ENCODE peak calls at places on chromosomes 11 and 22, in eight cellular contexts. Q, B, K, M, P, O, U and S are unnamed samples.

GRCh38 chr11:111737180-111737876 is 28.9 kb downstream of the PPP2R1B start:
- DNase-seq in K (no peak), Q (no peak), M (no peak), P (no peak), U (no peak), O (no peak), B (no peak), S (no peak)

GRCh38 chr22:40668611-40669390 is 10.5 kb upstream of the MCHR1 start:
- DNase-seq in K (no peak), U (no peak), M (no peak), B (no peak), O (no peak), P (peak; percentile 72), Q (no peak), S (peak; percentile 95)

GRCh38 chr11:123601136-123601535 is 53.3 kb downstream of the SCN3B start:
- DNase-seq in K (no peak), M (no peak), Q (no peak), P (peak; percentile 61), B (no peak), U (no peak), O (no peak), S (peak; percentile 50)

GRCh38 chr11:35750981-35751663 is 88.5 kb downstream of the TRIM44 start:
- DNase-seq in P (peak; percentile 25), Q (no peak), B (peak; percentile 36), U (peak; percentile 71), O (no peak), M (no peak), K (no peak), S (no peak)

GRCh38 chr11:44427432-44427831 is 117.5 kb upstream of the ALX4 start:
- DNase-seq in Q (no peak), O (no peak), P (no peak), U (no peak), B (no peak), K (no peak), M (peak; percentile 77), S (no peak)

GRCh38 chr22:17235149-17235655 is 16.0 kb upstream of the ADA2 start:
- DNase-seq in P (no peak), K (no peak), Q (no peak), B (no peak), O (no peak), U (no peak), M (peak; percentile 58), S (no peak)

GRCh38 chr11:61752925-61753551 is 602 bp downstream of the MYRF start:
- DNase-seq in U (no peak), B (no peak), P (no peak), K (no peak), M (no peak), O (no peak), Q (no peak), S (no peak)

GRCh38 chr11:114615448-114616361 is 20.1 kb upstream of the NXPE4 start:
- DNase-seq in U (no peak), M (no peak), K (no peak), O (no peak), P (no peak), B (no peak), Q (no peak), S (no peak)

GRCh38 chr11:8788616-8789015 is 106.0 kb downstream of the RPL27A start:
- DNase-seq in P (no peak), K (no peak), U (no peak), Q (no peak), B (no peak), O (no peak), M (no peak), S (no peak)

GRCh38 chr22:37701121-37701786 is 4.4 kb downstream of the TRIOBP start:
- DNase-seq in M (no peak), U (no peak), K (no peak), P (peak; percentile 22), O (no peak), Q (no peak), B (no peak), S (peak; percentile 27)

GRCh38 chr11:59813364-59813763 is 2.8 kb upstream of the MRPL16 start:
- DNase-seq in U (no peak), K (no peak), P (no peak), O (no peak), M (no peak), Q (no peak), B (no peak), S (no peak)

GRCh38 chr11:73184953-73185671 is 33.0 kb upstream of the P2RY2 start:
- DNase-seq in Q (peak; percentile 59), O (peak; percentile 51), U (peak; percentile 38), M (peak; percentile 84), K (peak; percentile 25), P (peak; percentile 76), B (peak; percentile 79), S (peak; percentile 39)

GRCh38 chr11:68150029-68150428 is 28.8 kb upstream of the CHKA start:
- DNase-seq in O (no peak), U (no peak), B (peak; percentile 70), K (no peak), Q (no peak), M (no peak), P (peak; percentile 74), S (peak; percentile 48)

GRCh38 chr11:62054484-62055121 is 69.2 kb upstream of the INCENP start:
- DNase-seq in P (peak; percentile 61), K (peak; percentile 21), O (no peak), M (no peak), B (peak; percentile 69), Q (no peak), U (peak; percentile 42), S (peak; percentile 45)

GRCh38 chr22:38173156-38173906 is 8.3 kb downstream of the PLA2G6 start:
- DNase-seq in U (no peak), Q (no peak), M (no peak), P (no peak), O (no peak), B (no peak), K (no peak), S (no peak)

GRCh38 chr11:120182790-120183491 is 27.9 kb upstream of the OAF start:
- DNase-seq in B (peak; percentile 51), Q (no peak), P (peak; percentile 45), O (no peak), M (peak; percentile 71), U (peak; percentile 28), K (no peak), S (no peak)

GRCh38 chr22:42560381-42560780 is 6.6 kb downstream of the SERHL2 start:
- DNase-seq in M (peak; percentile 27), Q (no peak), P (no peak), O (no peak), B (no peak), U (no peak), K (no peak), S (no peak)

GRCh38 chr11:19073454-19074415 is 13.2 kb upstream of the MRGPRX2 start:
- DNase-seq in O (no peak), P (no peak), K (no peak), B (peak; percentile 39), U (no peak), M (no peak), Q (no peak), S (no peak)

GRCh38 chr11:133476570-133477262 is 55.6 kb downstream of the OPCML start:
- DNase-seq in P (no peak), K (no peak), B (peak; percentile 24), U (no peak), M (peak; percentile 21), Q (no peak), O (no peak), S (no peak)

GRCh38 chr11:45042560-45042959 is 91.9 kb upstream of the TP53I11 start:
- DNase-seq in O (no peak), U (no peak), P (no peak), Q (no peak), B (peak; percentile 56), M (no peak), K (no peak), S (no peak)

GRCh38 chr22:25741692-25742626 is at the start of gene MYO18B:
- DNase-seq in M (peak; percentile 62), U (no peak), B (no peak), O (no peak), Q (no peak), K (no peak), P (no peak), S (no peak)

GRCh38 chr22:36365020-36365411 is 22.8 kb downstream of the MYH9 start:
- DNase-seq in Q (peak; percentile 81), B (no peak), P (peak; percentile 99), M (no peak), U (no peak), K (peak; percentile 93), O (no peak), S (peak; percentile 95)

GRCh38 chr11:46680164-46680760 is 20.2 kb downstream of the ARHGAP1 start:
- DNase-seq in U (no peak), P (no peak), Q (no peak), B (no peak), K (no peak), O (no peak), M (no peak), S (no peak)

GRCh38 chr11:124612045-124612444 is 817 bp downstream of the PANX3 start:
- DNase-seq in B (peak; percentile 57), K (no peak), Q (no peak), P (no peak), M (no peak), U (no peak), O (no peak), S (no peak)

GRCh38 chr11:119115484-119116234 is 5.7 kb upstream of the HINFP start:
- DNase-seq in M (peak; percentile 62), P (no peak), Q (peak; percentile 18), B (no peak), U (no peak), O (no peak), K (peak; percentile 27), S (peak; percentile 41)

GRCh38 chr11:94544832-94545640 is 1.3 kb downstream of the FUT4 start:
- DNase-seq in M (peak; percentile 75), U (no peak), K (no peak), Q (no peak), P (no peak), O (no peak), B (no peak), S (no peak)

GRCh38 chr11:119374632-119375394 is 6.7 kb downstream of the USP2 start:
- DNase-seq in M (peak; percentile 28), U (no peak), Q (no peak), K (no peak), O (no peak), P (no peak), B (no peak), S (no peak)

GRCh38 chr11:128802358-128802981 is 64.6 kb downstream of the KCNJ1 start:
- DNase-seq in Q (no peak), K (no peak), M (peak; percentile 74), O (no peak), B (peak; percentile 26), P (peak; percentile 41), U (peak; percentile 13), S (peak; percentile 14)

GRCh38 chr11:83689062-83689461 is 402.9 kb upstream of the CCDC90B start:
- DNase-seq in O (no peak), U (no peak), M (no peak), B (no peak), Q (no peak), K (no peak), P (no peak), S (peak; percentile 3)

GRCh38 chr22:50118557-50119168 is 28.9 kb downstream of the MOV10L1 start:
- DNase-seq in U (no peak), K (no peak), M (no peak), B (no peak), O (no peak), P (peak; percentile 93), Q (no peak), S (peak; percentile 100)

GRCh38 chr11:61923166-61924015 is 6.0 kb upstream of the RAB3IL1 start:
- DNase-seq in O (no peak), Q (no peak), P (peak; percentile 53), U (no peak), M (peak; percentile 85), B (no peak), K (no peak), S (peak; percentile 90)

GRCh38 chr22:44702479-44703219 is 645 bp downstream of the PRR5 start:
- DNase-seq in K (no peak), M (peak; percentile 90), U (no peak), P (no peak), B (peak; percentile 47), O (no peak), Q (no peak), S (peak; percentile 84)

GRCh38 chr11:15118431-15118830 is 3.7 kb downstream of the INSC start:
- DNase-seq in O (no peak), Q (no peak), M (no peak), U (no peak), B (no peak), K (no peak), P (no peak), S (no peak)